ENCODE peak calls at places on chromosome 6, in nine cellular contexts. X is right atrium auricular region, C is tibial artery, F is HFF-Myc, J is fibroblast of lung, K is endothelial cell of umbilical vein, Z is neural progenitor cell, H is OCI-LY7, G is IMR-90. P is an unnamed sample.

GRCh38 chr6:147852772-147853171 is 344.3 kb downstream of the SAMD5 start:
- DNase-seq in H (no peak), J (peak), X (no peak), F (no peak), K (peak), Z (no peak), C (no peak), G (peak), P (no peak)

GRCh38 chr6:146287691-146288369 is 255.8 kb upstream of the RAB32 start:
- DNase-seq in F (no peak), K (peak), G (no peak), H (no peak), J (peak), X (no peak), Z (no peak), C (no peak), P (peak)

GRCh38 chr6:116267879-116268588 is 11.7 kb downstream of the TSPYL1 start:
- DNase-seq in F (no peak), G (peak), J (peak), K (no peak), Z (no peak), C (no peak), H (no peak), X (no peak), P (no peak)

GRCh38 chr6:105781248-105781647 is 304.9 kb upstream of the PRDM1 start:
- DNase-seq in X (no peak), G (no peak), J (no peak), F (no peak), K (no peak), Z (no peak), C (no peak), H (no peak), P (no peak)

GRCh38 chr6:118980063-118980462 is 45.1 kb upstream of the MCM9 start:
- DNase-seq in F (no peak), K (no peak), J (no peak), X (no peak), H (no peak), Z (no peak), G (peak), C (peak), P (no peak)

GRCh38 chr6:130223508-130223907 is 757 bp upstream of the SAMD3 start:
- DNase-seq in F (no peak), X (no peak), K (no peak), Z (no peak), G (no peak), H (peak), C (no peak), J (no peak), P (no peak)

GRCh38 chr6:47853766-47854165 is 71.9 kb downstream of the OPN5 start:
- DNase-seq in X (no peak), C (no peak), G (no peak), Z (no peak), K (no peak), F (no peak), H (no peak), J (no peak), P (no peak)

GRCh38 chr6:35550437-35550836 is 37.7 kb upstream of the TULP1 start:
- DNase-seq in G (no peak), K (no peak), J (no peak), H (no peak), C (no peak), F (no peak), X (no peak), Z (no peak), P (no peak)

GRCh38 chr6:16337280-16337975 is 99.0 kb downstream of the GMPR start:
- DNase-seq in Z (no peak), F (peak), J (peak), H (no peak), K (peak), X (peak), C (peak), G (peak), P (peak)

GRCh38 chr6:78533426-78533825 is 333.9 kb upstream of the IRAK1BP1 start:
- DNase-seq in H (no peak), C (no peak), G (peak), Z (no peak), K (peak), F (no peak), J (peak), X (no peak), P (no peak)

GRCh38 chr6:97077380-97077779 is 152.9 kb downstream of the KLHL32 start:
- DNase-seq in X (no peak), Z (peak), K (no peak), C (no peak), H (no peak), G (no peak), F (no peak), J (no peak), P (no peak)

GRCh38 chr6:154919806-154920205 is 75.3 kb upstream of the TIAM2 start:
- DNase-seq in K (no peak), F (no peak), G (no peak), H (no peak), J (no peak), Z (no peak), C (no peak), X (no peak), P (no peak)

DNA sequence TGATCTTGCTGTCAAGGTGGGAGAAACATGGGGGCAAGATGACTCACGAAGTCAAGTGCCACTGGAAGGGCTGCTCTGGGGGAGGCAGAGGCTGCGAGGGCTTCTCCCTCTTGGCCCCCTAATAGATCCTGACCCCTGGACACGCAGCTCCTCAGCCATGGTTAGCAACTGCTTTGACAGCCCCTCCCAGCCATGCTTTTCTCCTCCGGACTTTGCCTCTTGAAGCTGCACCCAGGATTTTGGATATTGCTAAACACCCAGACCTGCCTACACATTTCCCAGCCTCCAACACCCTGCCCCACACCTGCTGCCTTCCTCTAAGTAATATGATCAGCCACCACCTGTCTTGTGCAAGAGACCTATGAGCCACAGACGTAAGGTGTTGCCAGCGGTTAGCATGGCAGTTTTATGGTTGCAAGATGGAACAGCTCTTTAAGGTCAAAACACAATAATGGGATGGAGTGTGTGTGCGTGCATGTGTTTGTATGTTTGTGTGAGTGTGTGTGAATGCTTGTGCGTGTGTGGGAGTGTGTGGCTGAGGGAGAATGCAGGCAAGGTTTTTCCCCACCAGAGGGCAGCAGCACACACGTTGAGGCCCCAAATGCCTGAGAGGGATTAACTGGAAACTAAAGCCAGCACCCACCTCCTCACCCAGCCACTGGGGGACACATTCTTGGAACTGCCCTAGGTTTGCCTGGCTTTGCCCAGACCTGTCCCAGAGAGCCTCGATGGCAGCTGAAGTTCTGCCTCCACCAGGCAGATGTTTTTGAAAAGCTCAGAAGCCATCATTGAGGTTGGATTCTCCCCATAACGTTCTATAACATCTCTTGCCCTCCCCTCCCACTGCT is 2.5 kb downstream of the IP6K3 start:
- DNase-seq in G (peak), Z (peak), C (peak), H (peak), X (peak), J (peak), K (peak), F (peak), P (peak)
- H3K4me3 ChIP-seq in G (no peak), Z (no peak), C (no peak), H (no peak), X (peak), J (peak), K (no peak), F (no peak), P (no peak)

DNA sequence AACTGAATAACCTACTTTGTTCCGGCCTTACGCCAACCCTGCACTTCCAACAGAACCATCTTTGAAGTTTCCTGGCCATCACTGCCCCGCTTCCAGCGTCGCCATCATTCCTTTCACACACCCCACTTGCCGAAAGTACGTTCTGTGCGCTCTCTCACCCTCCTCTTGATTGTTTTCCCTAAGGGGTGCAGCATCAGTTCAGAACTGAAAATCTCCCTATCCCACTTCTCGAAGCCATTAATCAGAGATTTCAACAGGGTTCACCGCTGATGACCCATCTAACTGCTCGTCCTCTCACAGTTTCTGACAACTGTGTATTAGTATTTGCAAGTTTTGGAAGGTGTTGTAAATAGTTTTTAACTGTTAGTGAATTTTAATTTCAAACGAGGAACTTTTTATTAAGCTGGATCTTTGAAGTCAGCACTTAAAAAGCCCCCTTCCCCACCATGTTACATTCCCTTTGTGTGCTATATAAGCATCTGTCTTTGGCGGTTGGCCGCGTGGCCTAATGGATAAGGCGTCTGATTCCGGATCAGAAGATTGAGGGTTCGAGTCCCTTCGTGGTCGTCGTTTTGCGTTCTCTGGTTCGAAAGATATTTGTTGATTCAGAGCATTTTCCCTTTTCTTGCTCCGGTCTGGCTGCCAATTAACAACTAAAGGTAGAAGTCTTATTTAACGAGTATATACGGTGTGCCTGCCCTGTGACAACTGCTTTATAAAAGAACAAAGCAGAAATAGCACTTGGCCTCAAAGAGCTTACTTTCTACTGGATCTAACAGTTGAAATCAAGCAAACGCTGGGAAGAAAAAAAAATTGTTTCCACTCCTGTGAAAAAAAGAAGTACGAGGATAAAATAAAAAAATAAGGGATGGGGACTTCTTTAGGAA is 42.6 kb downstream of the TRIM27 start:
- DNase-seq in J (peak), G (peak), F (peak), C (peak), H (peak), X (peak), Z (peak), K (peak), P (no peak)
- H3K4me3 ChIP-seq in J (peak), G (peak), F (peak), C (peak), H (peak), X (peak), Z (peak), K (peak), P (peak)

DNA sequence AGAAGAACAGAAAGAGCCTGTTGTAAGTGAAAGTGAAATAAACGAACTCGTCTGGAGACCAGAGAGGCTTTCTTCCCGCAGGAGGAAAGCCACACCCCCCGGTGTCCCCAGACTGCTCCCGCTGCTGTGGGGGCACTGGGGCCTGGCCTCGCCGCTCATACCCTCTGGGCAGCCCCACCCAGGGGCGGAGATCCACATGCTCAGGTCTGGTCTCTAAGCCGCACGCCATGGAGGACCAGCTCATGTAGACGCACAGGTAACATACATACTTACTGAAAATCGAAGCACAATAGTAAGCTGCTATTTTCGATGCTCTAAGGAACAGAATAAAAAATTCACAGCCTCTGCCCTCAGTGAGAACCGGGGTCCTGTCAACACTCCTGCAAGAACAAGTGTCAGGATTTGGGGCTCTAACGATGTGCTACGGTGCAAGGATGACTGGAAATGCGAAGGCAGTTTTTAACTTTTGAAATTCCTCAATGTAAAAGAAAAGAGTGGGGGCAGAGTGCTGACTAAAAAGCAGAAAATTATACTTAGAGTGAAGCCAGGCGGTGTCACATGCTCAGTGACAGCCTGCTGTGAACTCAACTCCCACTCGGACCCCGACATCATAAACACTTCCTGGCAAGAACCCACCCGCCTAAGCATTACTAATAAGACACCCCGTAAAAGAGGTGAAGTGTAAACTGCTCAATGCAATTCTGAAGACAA is 110.5 kb downstream of the IRF4 start:
- DNase-seq in J (no peak), K (no peak), C (no peak), Z (peak), G (no peak), F (no peak), X (no peak), H (no peak), P (no peak)
- H3K4me3 ChIP-seq in J (peak), K (no peak), C (no peak), Z (no peak), G (no peak), F (no peak), X (no peak), H (no peak), P (peak)

GRCh38 chr6:7776509-7776908 is 50.6 kb downstream of the BMP6 start:
- DNase-seq in Z (no peak), X (no peak), K (no peak), F (no peak), C (no peak), G (no peak), H (no peak), J (no peak), P (no peak)

GRCh38 chr6:7777062-7777461 is 51.2 kb downstream of the BMP6 start:
- DNase-seq in J (no peak), C (no peak), K (no peak), H (no peak), Z (no peak), X (no peak), G (no peak), F (no peak), P (no peak)

GRCh38 chr6:7773322-7773721 is 47.4 kb downstream of the BMP6 start:
- DNase-seq in J (no peak), C (no peak), F (no peak), Z (no peak), G (peak), K (peak), H (no peak), X (no peak), P (no peak)

GRCh38 chr6:7770601-7771000 is 44.7 kb downstream of the BMP6 start:
- DNase-seq in X (no peak), C (no peak), H (no peak), F (no peak), J (no peak), Z (no peak), G (no peak), K (no peak), P (no peak)

GRCh38 chr6:7773914-7774313 is 48.0 kb downstream of the BMP6 start:
- DNase-seq in G (no peak), J (no peak), K (no peak), F (no peak), Z (no peak), C (no peak), H (no peak), X (no peak), P (no peak)
- H3K4me3 ChIP-seq in G (no peak), J (no peak), K (no peak), F (no peak), Z (no peak), C (no peak), H (no peak), X (no peak), P (no peak)

DNA sequence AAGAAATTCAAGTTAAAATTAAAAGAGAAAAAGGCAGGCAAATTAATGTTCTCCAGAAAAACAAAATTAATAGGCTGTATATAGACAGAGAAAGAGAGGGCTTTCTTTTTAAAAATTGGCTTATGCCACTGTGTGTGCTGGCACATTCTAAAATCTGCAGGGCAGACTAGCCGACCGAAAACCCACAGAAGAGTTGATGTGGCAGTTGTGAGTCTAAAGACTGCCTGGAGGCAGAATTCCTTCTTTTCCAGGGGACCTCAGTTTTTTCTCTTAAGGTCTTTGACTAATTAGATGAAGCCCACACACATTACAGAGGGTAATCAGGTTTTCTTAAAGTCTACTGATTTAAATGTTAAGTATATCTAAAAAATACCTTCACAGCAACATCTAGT is 85.7 kb downstream of the GJA1 start:
- DNase-seq in X (no peak), F (no peak), J (no peak), Z (peak), C (no peak), H (no peak), K (no peak), G (peak), P (no peak)
- H3K4me3 ChIP-seq in X (no peak), F (no peak), J (no peak), Z (no peak), C (no peak), H (no peak), K (no peak), G (no peak), P (no peak)

DNA sequence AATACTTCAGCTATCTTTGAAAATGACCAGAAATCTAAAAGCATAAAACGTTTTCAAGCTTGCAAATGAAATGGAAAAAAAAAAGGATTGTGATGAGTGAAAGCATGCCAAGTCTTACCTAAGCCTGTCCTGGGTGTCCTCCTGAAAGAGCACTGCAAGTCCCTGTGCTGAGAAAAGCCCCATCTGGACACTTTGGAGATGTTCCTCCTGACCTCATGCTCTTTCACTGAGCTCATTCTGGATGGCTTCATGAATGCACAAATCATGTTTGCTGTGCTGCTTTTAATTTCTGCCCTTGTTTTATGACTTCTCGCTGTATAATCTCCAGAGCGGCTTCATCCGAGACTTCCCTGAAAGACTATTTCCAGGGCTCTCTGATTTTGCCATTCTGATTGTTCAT is 136.0 kb downstream of the SOD2 start:
- DNase-seq in K (no peak), G (no peak), J (no peak), C (no peak), F (no peak), X (no peak), H (no peak), Z (no peak), P (no peak)
- H3K4me3 ChIP-seq in K (no peak), G (no peak), J (no peak), C (no peak), F (no peak), X (no peak), H (no peak), Z (no peak), P (no peak)

DNA sequence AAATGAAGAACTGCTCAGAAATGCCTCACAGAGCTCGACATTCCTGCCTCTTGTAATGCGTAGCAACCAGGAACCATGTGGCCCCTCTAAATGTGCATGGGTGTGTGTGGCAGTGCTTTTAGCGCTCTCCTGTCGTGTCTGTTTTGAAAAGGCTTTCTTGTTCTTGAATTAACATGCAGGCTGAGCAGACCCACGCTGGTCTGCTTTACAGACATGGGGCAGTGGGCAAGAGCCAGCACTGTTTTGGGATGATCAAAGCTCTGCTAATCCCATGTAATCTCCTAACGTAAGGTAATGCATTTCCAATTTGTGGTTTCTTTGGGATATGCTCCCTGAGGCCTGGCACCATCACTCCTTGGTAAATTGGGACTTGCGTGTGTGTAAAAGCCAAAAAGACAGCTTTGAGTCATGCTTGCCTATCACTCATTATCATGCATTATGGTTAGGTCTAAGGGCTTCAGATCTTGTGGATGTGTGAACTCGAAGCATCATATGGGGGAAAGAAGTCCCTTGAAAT is 11.8 kb downstream of the RIPOR2 start:
- DNase-seq in J (no peak), C (no peak), X (no peak), K (no peak), H (no peak), Z (peak), F (no peak), G (no peak), P (no peak)
- H3K4me3 ChIP-seq in J (no peak), C (no peak), X (no peak), K (no peak), H (no peak), Z (peak), F (no peak), G (no peak), P (no peak)

GRCh38 chr6:143335865-143336264 is 114.6 kb downstream of the ADAT2 start:
- DNase-seq in F (no peak), H (no peak), J (no peak), K (no peak), X (no peak), C (no peak), G (no peak), Z (no peak), P (no peak)
- H3K4me3 ChIP-seq in F (no peak), H (no peak), J (no peak), K (no peak), X (no peak), C (no peak), G (no peak), Z (no peak), P (no peak)